ENCODE peak calls at places on chromosomes 3 and 15, in five cellular contexts. F is pancreas, W is HFF-Myc, I is hepatocyte, L is fibroblast of lung. T is an unnamed sample.

GRCh38 chr3:24963762-24964625 is 464.1 kb upstream of the RARB start:
- DNase-seq in W (no peak), L (peak), F (no peak), I (peak), T (no peak)

GRCh38 chr3:64266065-64266874 is 41.0 kb upstream of the PRICKLE2 start:
- DNase-seq in W (peak), I (peak), L (peak), F (no peak), T (no peak)

GRCh38 chr3:192747746-192748145 is 20.4 kb upstream of the FGF12 start:
- DNase-seq in I (no peak), W (no peak), F (no peak), L (no peak), T (no peak)

GRCh38 chr15:75554717-75555116 is 24.4 kb downstream of the PTPN9 start:
- DNase-seq in I (no peak), W (no peak), L (peak), F (no peak), T (no peak)

GRCh38 chr3:12265558-12265957 is 23.3 kb upstream of the PPARG start:
- DNase-seq in L (peak), W (no peak), F (no peak), I (no peak), T (no peak)

GRCh38 chr3:79817224-79817623 is 49.4 kb upstream of the ROBO1 start:
- DNase-seq in L (no peak), W (no peak), I (no peak), F (no peak), T (no peak)

GRCh38 chr3:124588794-124589193 is 141.5 kb upstream of the UMPS start:
- DNase-seq in L (no peak), W (no peak), I (no peak), F (no peak), T (no peak)

GRCh38 chr3:30273304-30274072 is 332.9 kb upstream of the TGFBR2 start:
- DNase-seq in L (no peak), F (no peak), I (no peak), W (no peak), T (no peak)

GRCh38 chr3:100748967-100749366 is 39.7 kb downstream of the TFG start:
- DNase-seq in I (no peak), F (no peak), W (no peak), L (no peak), T (no peak)

GRCh38 chr15:43226436-43227305 is 5.9 kb upstream of the EPB42 start:
- DNase-seq in F (no peak), I (no peak), W (no peak), L (no peak), T (no peak)

GRCh38 chr3:197372076-197372661 is 73.8 kb upstream of the DLG1 start:
- DNase-seq in W (peak), F (no peak), L (peak), I (peak), T (peak)

GRCh38 chr15:64740361-64741170 is 34.8 kb downstream of the RBPMS2 start:
- DNase-seq in L (peak), I (peak), W (peak), F (no peak), T (no peak)

GRCh38 chr15:28911295-28911979 is 25.7 kb downstream of the APBA2 start:
- DNase-seq in L (no peak), W (no peak), I (no peak), F (peak), T (peak)

GRCh38 chr3:161946443-161946960 is 449.9 kb downstream of the OTOL1 start:
- DNase-seq in I (no peak), L (no peak), F (no peak), W (no peak), T (no peak)

GRCh38 chr3:115494826-115495225 is 128.5 kb upstream of the GAP43 start:
- DNase-seq in W (no peak), I (no peak), L (no peak), F (no peak), T (no peak)

GRCh38 chr3:127654374-127654773 is 18.4 kb upstream of the ABTB1 start:
- DNase-seq in W (no peak), L (no peak), F (no peak), I (no peak), T (no peak)

GRCh38 chr3:30324587-30324986 is 281.8 kb upstream of the TGFBR2 start:
- DNase-seq in L (no peak), F (no peak), I (peak), W (peak), T (no peak)

GRCh38 chr15:34754171-34754580 is 622 bp downstream of the GJD2 start:
- DNase-seq in I (no peak), L (no peak), W (no peak), F (peak), T (no peak)

GRCh38 chr3:112741956-112742355 is 101.0 kb upstream of the CCDC80 start:
- DNase-seq in W (no peak), F (no peak), L (no peak), I (no peak), T (no peak)

GRCh38 chr3:138899592-138899991 is 47.3 kb downstream of the FOXL2 start:
- DNase-seq in W (no peak), I (no peak), F (no peak), L (no peak), T (no peak)

GRCh38 chr15:90838544-90838943 is 29.8 kb upstream of the FURIN start:
- DNase-seq in L (no peak), F (no peak), W (no peak), I (no peak), T (peak)

GRCh38 chr3:79885407-79885806 is 117.6 kb upstream of the ROBO1 start:
- DNase-seq in F (no peak), W (no peak), L (no peak), I (no peak), T (no peak)

GRCh38 chr3:84974347-84974746 is 15.6 kb downstream of the CADM2 start:
- DNase-seq in F (no peak), I (peak), W (no peak), L (peak), T (no peak)

GRCh38 chr15:69758810-69759410 is 306.3 kb downstream of the RPLP1 start:
- DNase-seq in F (no peak), W (no peak), L (peak), I (no peak), T (peak)

GRCh38 chr3:57283366-57283765 is 9.1 kb downstream of the ASB14 start:
- DNase-seq in L (peak), W (no peak), F (no peak), I (no peak), T (no peak)

GRCh38 chr15:88913850-88914169 is 631 bp upstream of the MFGE8 start:
- DNase-seq in I (no peak), F (no peak), W (no peak), L (no peak), T (no peak)

GRCh38 chr3:134446800-134447199 is 39.0 kb downstream of the ANAPC13 start:
- DNase-seq in F (no peak), W (no peak), L (no peak), I (no peak), T (no peak)

GRCh38 chr15:67195305-67195704 is 59.2 kb downstream of the AAGAB start:
- DNase-seq in W (no peak), F (no peak), L (no peak), I (no peak), T (no peak)

GRCh38 chr15:77251662-77252061 is 168.2 kb downstream of the PEAK1 start:
- DNase-seq in F (no peak), I (no peak), L (peak), W (no peak), T (no peak)

GRCh38 chr3:150922611-150923010 is 17.4 kb upstream of the MINDY4B start:
- DNase-seq in I (no peak), W (no peak), L (no peak), F (no peak), T (no peak)

DNA sequence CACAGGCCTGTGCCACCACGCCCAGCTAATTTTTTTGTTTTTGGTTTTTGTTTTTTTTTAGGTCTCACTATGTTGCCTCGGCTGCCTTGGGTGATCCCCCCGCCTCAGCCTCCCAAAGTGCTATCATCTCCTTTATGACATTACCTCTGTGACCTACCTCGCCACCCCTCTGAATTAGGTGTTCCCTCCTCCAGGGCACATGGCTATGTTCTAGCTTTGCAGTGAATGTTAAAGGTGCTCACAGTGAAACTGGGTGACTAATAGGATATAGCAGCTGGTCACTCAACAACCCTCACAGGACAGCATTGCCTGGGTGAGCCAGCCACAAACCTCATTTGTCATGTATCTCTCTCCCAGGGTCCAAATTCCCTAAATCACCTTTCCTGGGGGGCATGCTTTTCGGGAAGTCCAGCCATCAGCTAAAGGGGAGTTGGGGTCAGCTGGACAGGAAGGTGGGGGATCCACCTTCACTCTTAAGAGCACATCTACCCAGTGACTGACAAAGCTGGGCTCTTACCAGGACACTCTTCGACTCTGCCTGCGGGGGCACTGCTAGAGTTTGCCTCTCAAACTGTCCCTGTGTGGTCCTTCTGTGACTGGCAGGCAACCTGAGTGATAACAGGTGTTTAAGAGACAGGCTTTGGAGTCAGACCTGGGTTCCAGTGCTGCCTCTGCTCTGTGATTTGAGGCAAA is 1.6 kb upstream of the TTLL3 start:
- DNase-seq in F (no peak), L (peak), I (peak), W (peak), T (peak)
- TF ChIP-seq CTCF in F (no peak), L (peak), I (peak), W (no peak), T (no peak)

DNA sequence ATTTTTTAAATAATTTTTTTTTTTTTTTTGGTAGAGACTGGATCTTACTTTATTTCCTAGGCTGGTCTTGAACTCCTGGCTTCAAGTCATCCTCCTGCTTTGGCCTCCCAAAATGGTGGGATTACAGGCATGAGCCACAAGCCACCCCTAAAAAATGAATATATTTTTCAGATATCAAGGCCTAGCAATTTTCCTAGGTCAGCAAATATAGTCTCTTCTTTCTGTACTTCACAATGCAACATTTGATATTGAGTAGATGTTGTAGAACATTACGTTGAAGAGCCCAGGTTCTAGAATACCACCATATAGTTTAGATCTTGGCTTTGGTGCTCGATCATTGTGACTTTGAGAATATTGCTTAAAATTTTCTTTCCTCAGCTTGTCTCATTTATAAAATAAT is 437.9 kb downstream of the CNTN4 start:
- DNase-seq in L (no peak), W (no peak), F (no peak), I (no peak), T (no peak)
- TF ChIP-seq CTCF in L (no peak), W (no peak), F (no peak), I (no peak), T (no peak)

GRCh38 chr3:184551103-184551502 is 10.5 kb upstream of the EPHB3 start:
- DNase-seq in F (no peak), W (no peak), I (no peak), L (no peak), T (peak)
- TF ChIP-seq CTCF in F (no peak), W (no peak), I (no peak), L (no peak), T (no peak)

GRCh38 chr3:62186967-62187366 is 186.4 kb downstream of the FEZF2 start:
- DNase-seq in I (peak), L (peak), W (no peak), F (no peak), T (no peak)

GRCh38 chr3:62180514-62180913 is 192.8 kb downstream of the FEZF2 start:
- DNase-seq in L (no peak), I (no peak), W (no peak), F (no peak), T (no peak)

GRCh38 chr3:62188547-62189375 is 184.6 kb downstream of the FEZF2 start:
- DNase-seq in W (peak), I (peak), L (peak), F (peak), T (peak)

GRCh38 chr3:62183087-62183486 is 190.3 kb downstream of the FEZF2 start:
- DNase-seq in I (no peak), W (no peak), L (no peak), F (no peak), T (no peak)

DNA sequence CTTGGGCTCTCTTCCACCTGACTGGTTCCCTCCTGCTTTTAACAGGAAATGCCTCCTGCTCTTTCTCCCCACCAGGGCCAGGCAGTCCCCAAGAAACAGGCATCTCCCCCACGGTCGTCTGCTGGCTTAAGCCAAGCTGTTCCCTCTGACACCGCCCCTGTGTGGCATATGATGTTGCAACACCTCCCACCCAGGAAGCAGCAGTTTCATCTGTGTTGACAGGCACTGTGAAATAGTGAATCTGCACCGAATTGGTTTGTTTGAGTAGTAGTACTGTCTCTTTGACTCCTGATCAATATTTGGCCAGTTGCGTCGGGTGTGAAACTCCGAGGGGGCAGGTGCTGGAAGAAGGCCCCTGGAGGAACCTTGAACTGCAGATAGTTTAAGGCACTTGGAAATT is 188.8 kb downstream of the FEZF2 start:
- DNase-seq in F (no peak), I (peak), W (no peak), L (peak), T (no peak)
- TF ChIP-seq CTCF in F (no peak), I (no peak), W (no peak), L (no peak), T (no peak)

DNA sequence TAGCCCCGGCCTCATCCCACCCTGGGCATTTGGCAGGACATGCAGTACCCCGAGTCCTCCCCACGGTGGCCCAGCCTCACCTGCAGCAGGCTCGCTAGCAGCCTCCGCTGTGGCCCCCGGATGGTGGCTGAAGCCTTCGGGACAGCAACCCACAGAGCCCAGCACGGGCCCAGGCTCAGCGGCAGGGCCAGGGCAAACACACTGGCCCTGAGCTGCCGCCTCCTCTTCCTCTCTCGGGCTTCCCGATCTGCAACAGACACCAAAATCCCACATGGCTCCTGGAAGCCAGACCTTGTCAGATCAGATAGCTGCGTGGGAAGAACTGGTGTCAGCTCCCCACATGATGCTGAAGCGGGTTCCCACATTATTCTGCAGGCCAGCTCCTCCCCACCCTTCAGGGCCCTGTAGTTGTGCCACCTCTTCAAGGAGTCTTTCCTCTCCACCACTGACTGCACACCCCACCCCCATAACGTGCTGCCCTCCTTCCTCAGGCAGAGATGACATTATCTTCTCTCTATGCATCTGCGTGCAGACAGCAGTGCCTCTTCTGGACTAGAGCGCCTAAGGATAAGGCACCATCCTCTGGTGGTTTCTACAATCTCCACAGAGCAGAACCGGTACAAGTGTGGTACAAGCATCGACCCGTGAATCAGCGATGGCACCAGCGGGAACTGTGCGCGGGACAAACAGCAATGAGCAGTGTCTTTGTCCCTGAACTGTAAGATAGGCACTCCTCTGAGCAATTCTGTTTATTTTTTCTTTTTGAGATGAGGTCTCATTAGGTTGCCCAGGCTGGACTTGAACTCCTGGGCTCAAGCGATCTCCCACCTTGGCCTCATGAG is 9.5 kb downstream of the TMEM44 start:
- DNase-seq in I (no peak), F (no peak), W (no peak), L (no peak), T (peak)
- TF ChIP-seq CTCF in I (no peak), F (no peak), W (no peak), L (no peak), T (no peak)

DNA sequence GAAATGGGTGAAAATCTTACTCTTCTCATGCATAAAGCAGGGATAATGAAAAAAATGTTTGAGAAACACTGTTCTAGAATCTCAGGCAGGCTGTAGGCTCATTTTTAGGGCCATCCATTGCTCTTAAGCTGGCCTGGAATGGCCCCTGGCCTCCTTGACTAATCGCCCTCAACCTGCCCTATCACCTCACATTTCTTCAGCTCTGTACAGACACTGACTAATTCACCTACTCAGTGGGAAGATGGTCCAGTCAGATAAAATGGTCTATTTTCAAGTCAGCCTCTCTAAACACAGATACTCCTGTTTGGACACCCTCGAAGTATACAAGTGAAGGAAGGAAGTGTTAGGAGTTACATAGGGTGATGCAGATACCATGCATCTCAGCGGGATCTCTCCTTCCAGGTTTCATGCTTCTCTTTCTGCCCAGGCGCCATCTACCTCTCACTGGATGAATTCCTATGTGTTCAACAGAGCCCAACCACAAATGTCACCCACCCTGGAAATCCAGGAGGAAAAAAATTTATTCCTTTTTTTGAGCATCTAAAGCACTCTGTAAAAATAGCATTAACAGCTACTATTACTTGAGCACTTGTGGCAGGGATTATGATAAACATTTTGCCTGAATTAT is 12.1 kb downstream of the FMN1 start:
- DNase-seq in F (no peak), I (no peak), W (no peak), L (no peak), T (no peak)
- TF ChIP-seq CTCF in F (no peak), I (no peak), W (no peak), L (no peak), T (no peak)

GRCh38 chr3:48244462-48244861 is 3.6 kb downstream of the ZNF589 start:
- DNase-seq in I (no peak), F (no peak), L (no peak), W (no peak), T (no peak)

GRCh38 chr3:48238506-48239085 is 2.3 kb upstream of the ZNF589 start:
- DNase-seq in I (no peak), L (no peak), W (no peak), F (no peak), T (no peak)

GRCh38 chr3:48240000-48240710 is 749 bp upstream of the ZNF589 start:
- DNase-seq in L (no peak), I (no peak), W (no peak), F (no peak), T (no peak)

GRCh38 chr3:48243886-48244285 is 3.0 kb downstream of the ZNF589 start:
- DNase-seq in L (no peak), W (no peak), F (no peak), I (no peak), T (no peak)

DNA sequence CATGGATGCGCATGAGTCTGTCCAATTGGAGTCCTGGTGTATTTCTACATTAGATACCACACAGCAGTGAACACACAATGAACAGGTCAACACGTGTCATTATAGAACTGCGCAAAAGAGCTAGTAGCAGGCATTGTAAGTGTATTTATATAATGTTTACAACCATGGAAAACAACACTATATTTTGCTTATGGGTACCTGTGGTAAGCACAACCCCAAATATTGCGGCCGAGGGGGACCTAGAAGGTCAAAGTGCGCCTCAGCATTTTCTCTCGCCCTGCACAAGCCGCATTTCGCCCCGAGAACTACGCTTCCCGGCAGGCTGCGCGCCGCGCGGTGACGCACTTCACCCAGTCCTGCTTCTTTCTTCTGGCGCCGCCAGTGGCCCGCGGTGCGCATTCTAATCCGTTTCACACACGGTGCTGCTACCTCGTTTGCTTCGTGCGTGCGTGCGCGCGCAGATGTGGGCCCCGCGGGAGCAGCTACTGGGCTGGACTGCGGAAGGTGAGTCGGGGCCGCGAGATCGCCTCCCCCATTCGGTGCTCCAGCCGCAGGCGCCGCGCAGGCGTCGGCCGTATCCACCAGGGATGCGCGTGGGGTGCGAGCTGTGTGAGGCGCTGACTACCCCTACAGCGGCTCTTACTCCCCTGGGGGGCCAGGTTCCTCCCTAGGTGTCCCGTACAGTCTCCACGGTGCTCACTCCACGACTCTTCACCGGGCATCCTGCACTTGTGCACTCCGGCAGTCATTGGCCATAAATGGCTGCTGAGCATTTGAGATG is at the start of gene ZNF589:
- DNase-seq in F (peak), I (peak), L (peak), W (peak), T (peak)
- TF ChIP-seq CTCF in F (no peak), I (peak), L (peak), W (no peak), T (peak)

T was measured in spleen.